ENCODE peak calls at places on chromosomes 13 and 19, in seven cellular contexts. One of them, this sample, is unnamed.

GRCh38 chr19:17510220-17510993 is 1.0 kb upstream of the PGLS start:
- DNase-seq in AG04449: no peak
- DNase-seq in fibroblast of pulmonary artery: no peak
- DNase-seq in K562: no peak
- DNase-seq in vagina: no peak
- DNase-seq in uterus: no peak
- DNase-seq in mesothelial cell of epicardium: no peak
- DNase-seq in this sample: no peak

GRCh38 chr19:513368-514165 is 6.3 kb downstream of the TPGS1 start:
- DNase-seq in AG04449: no peak
- DNase-seq in fibroblast of pulmonary artery: no peak
- DNase-seq in K562: no peak
- DNase-seq in vagina: no peak
- DNase-seq in uterus: no peak
- DNase-seq in mesothelial cell of epicardium: no peak
- DNase-seq in this sample: no peak

GRCh38 chr19:873084-874019 is 13.9 kb downstream of the CFD start:
- DNase-seq in AG04449: no peak
- DNase-seq in fibroblast of pulmonary artery: peak
- DNase-seq in K562: peak
- DNase-seq in vagina: no peak
- DNase-seq in uterus: no peak
- DNase-seq in mesothelial cell of epicardium: no peak
- DNase-seq in this sample: no peak

GRCh38 chr13:49821216-49821820 is 28.8 kb upstream of the KPNA3 start:
- DNase-seq in AG04449: no peak
- DNase-seq in fibroblast of pulmonary artery: peak
- DNase-seq in K562: no peak
- DNase-seq in vagina: no peak
- DNase-seq in uterus: no peak
- DNase-seq in mesothelial cell of epicardium: no peak
- DNase-seq in this sample: no peak

GRCh38 chr19:4523306-4524110 is 5.2 kb upstream of the PLIN4 start:
- DNase-seq in AG04449: no peak
- DNase-seq in fibroblast of pulmonary artery: peak
- DNase-seq in K562: peak
- DNase-seq in vagina: no peak
- DNase-seq in uterus: no peak
- DNase-seq in mesothelial cell of epicardium: no peak
- DNase-seq in this sample: no peak

GRCh38 chr13:104143760-104144406 is 1077.7 kb upstream of the SLC10A2 start:
- DNase-seq in AG04449: no peak
- DNase-seq in fibroblast of pulmonary artery: no peak
- DNase-seq in K562: no peak
- DNase-seq in vagina: no peak
- DNase-seq in uterus: no peak
- DNase-seq in mesothelial cell of epicardium: no peak
- DNase-seq in this sample: no peak

GRCh38 chr19:2462635-2463421 is 6.1 kb upstream of the LMNB2 start:
- DNase-seq in AG04449: peak
- DNase-seq in fibroblast of pulmonary artery: peak
- DNase-seq in K562: no peak
- DNase-seq in vagina: no peak
- DNase-seq in uterus: peak
- DNase-seq in mesothelial cell of epicardium: peak
- DNase-seq in this sample: peak

GRCh38 chr19:44840811-44841210 is 5.3 kb upstream of the NECTIN2 start:
- DNase-seq in AG04449: no peak
- DNase-seq in fibroblast of pulmonary artery: no peak
- DNase-seq in K562: no peak
- DNase-seq in vagina: no peak
- DNase-seq in uterus: no peak
- DNase-seq in mesothelial cell of epicardium: no peak
- DNase-seq in this sample: no peak

GRCh38 chr19:8361921-8362793 is 1.8 kb upstream of the ANGPTL4 start:
- DNase-seq in AG04449: peak
- DNase-seq in fibroblast of pulmonary artery: peak
- DNase-seq in K562: no peak
- DNase-seq in vagina: no peak
- DNase-seq in uterus: peak
- DNase-seq in mesothelial cell of epicardium: peak
- DNase-seq in this sample: peak

GRCh38 chr13:74715718-74716117 is 581.5 kb upstream of the KLF12 start:
- DNase-seq in AG04449: no peak
- DNase-seq in fibroblast of pulmonary artery: no peak
- DNase-seq in K562: no peak
- DNase-seq in vagina: no peak
- DNase-seq in uterus: no peak
- DNase-seq in mesothelial cell of epicardium: no peak
- DNase-seq in this sample: no peak

DNA sequence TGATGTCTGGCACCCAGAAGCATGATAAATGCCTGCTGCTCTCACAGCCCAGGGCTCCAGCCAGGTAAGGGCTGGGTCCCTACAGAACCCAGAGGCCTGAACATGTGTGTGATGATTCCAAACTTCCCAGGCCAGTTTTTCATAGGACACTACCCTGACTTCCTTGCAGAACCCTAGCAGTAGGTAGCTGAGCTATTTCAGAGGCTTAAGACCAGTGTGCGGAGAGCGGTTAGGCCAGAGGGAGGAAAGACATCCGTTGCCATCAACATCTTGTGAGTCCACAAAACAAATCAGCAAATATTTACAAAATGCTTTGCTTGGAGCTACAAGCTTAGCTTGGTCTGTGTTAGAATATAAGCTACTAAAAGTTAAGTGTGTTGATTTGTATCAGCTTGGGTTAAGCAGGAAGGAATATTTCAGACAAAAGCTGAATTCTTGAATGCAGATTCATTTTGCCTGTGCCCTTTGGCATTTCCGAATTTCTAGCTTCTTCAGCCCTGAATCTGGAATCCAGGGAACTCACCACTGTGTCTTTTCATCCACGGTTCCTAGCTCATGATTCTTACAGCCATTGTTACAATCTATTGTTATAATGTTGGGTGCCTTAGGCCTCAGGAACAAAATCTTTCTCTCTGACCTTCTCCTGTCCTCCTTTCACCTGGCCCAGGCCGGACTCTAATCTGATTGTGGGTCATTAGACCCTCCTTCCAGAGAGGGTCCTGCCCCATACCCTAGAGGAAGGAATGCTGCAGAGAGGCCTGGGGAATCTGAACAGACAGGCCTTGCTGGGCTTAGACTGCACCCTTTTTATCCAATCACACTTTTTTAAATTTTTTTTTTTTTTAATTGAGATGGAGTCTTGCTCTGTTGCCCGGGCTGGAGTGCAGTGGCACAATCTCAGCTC is 12.4 kb downstream of the RAB20 start:
- DNase-seq in AG04449: no peak
- DNase-seq in fibroblast of pulmonary artery: no peak
- DNase-seq in K562: no peak
- DNase-seq in vagina: no peak
- DNase-seq in uterus: no peak
- DNase-seq in mesothelial cell of epicardium: no peak
- DNase-seq in this sample: no peak
- TF ChIP-seq CTCF in AG04449: no peak
- TF ChIP-seq CTCF in fibroblast of pulmonary artery: no peak
- TF ChIP-seq CTCF in K562: no peak
- TF ChIP-seq CTCF in vagina: no peak
- TF ChIP-seq CTCF in uterus: no peak
- TF ChIP-seq CTCF in mesothelial cell of epicardium: no peak
- TF ChIP-seq CTCF in this sample: no peak

DNA sequence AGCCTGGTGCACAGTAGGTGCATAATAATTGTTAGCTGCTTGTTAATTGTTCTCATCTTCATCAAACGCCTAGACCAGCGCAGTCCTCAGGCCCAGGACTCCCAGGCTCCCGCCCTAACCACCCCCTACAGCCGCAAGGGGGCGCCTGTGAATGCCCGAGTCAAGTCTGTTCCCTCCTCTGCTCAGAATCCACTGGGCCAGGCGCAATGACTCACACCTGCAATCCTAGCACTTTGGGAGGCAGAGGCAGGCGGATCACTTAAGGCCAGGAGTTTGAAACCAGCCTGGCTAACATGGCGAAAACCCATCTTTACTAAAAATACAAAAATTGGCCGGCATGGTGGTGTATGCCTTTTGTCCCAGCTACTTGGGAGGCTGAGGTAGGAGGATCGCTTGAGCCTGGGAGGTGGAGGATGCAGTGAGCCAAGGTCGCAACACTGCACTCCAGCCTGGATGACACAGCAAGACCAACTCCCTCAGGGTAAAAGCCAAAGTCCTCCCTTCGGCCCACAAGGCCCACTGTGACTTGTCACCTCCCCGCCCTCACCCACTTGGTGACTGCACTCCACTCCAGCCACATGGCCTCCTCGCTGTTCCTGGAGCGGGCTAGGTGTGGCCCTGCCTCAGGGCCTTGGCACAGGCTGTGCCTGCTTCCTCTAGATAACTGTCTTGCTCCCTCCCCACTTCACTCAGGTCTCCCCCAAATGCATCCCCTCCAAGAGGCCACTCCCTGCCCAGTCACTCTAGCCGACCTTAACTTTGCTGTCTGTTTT is 9.1 kb downstream of the ZNF653 start:
- DNase-seq in AG04449: peak
- DNase-seq in fibroblast of pulmonary artery: peak
- DNase-seq in K562: peak
- DNase-seq in vagina: no peak
- DNase-seq in uterus: peak
- DNase-seq in mesothelial cell of epicardium: peak
- DNase-seq in this sample: peak
- TF ChIP-seq CTCF in AG04449: peak
- TF ChIP-seq CTCF in fibroblast of pulmonary artery: peak
- TF ChIP-seq CTCF in K562: peak
- TF ChIP-seq CTCF in vagina: peak
- TF ChIP-seq CTCF in uterus: peak
- TF ChIP-seq CTCF in mesothelial cell of epicardium: peak
- TF ChIP-seq CTCF in this sample: no peak

GRCh38 chr19:35645680-35646511 is 2.2 kb upstream of the COX6B1 start:
- DNase-seq in AG04449: no peak
- DNase-seq in fibroblast of pulmonary artery: no peak
- DNase-seq in K562: no peak
- DNase-seq in vagina: no peak
- DNase-seq in uterus: no peak
- DNase-seq in mesothelial cell of epicardium: no peak
- DNase-seq in this sample: no peak
- TF ChIP-seq CTCF in AG04449: no peak
- TF ChIP-seq CTCF in fibroblast of pulmonary artery: no peak
- TF ChIP-seq CTCF in K562: no peak
- TF ChIP-seq CTCF in vagina: no peak
- TF ChIP-seq CTCF in uterus: no peak
- TF ChIP-seq CTCF in mesothelial cell of epicardium: no peak
- TF ChIP-seq CTCF in this sample: no peak

GRCh38 chr13:45121421-45121820 is 1.1 kb downstream of the GTF2F2 start:
- DNase-seq in AG04449: no peak
- DNase-seq in fibroblast of pulmonary artery: peak
- DNase-seq in K562: no peak
- DNase-seq in vagina: no peak
- DNase-seq in uterus: no peak
- DNase-seq in mesothelial cell of epicardium: no peak
- DNase-seq in this sample: no peak
- TF ChIP-seq CTCF in AG04449: peak
- TF ChIP-seq CTCF in fibroblast of pulmonary artery: peak
- TF ChIP-seq CTCF in K562: peak
- TF ChIP-seq CTCF in vagina: no peak
- TF ChIP-seq CTCF in uterus: no peak
- TF ChIP-seq CTCF in mesothelial cell of epicardium: no peak
- TF ChIP-seq CTCF in this sample: no peak

GRCh38 chr19:21484631-21485030 is 20.8 kb upstream of the ZNF429 start:
- DNase-seq in AG04449: no peak
- DNase-seq in fibroblast of pulmonary artery: no peak
- DNase-seq in K562: no peak
- DNase-seq in vagina: no peak
- DNase-seq in uterus: no peak
- DNase-seq in mesothelial cell of epicardium: no peak
- DNase-seq in this sample: no peak

GRCh38 chr19:21482863-21483276 is 22.5 kb upstream of the ZNF429 start:
- DNase-seq in AG04449: no peak
- DNase-seq in fibroblast of pulmonary artery: peak
- DNase-seq in K562: peak
- DNase-seq in vagina: no peak
- DNase-seq in uterus: peak
- DNase-seq in mesothelial cell of epicardium: no peak
- DNase-seq in this sample: no peak

GRCh38 chr19:21487969-21488368 is 17.4 kb upstream of the ZNF429 start:
- DNase-seq in AG04449: no peak
- DNase-seq in fibroblast of pulmonary artery: no peak
- DNase-seq in K562: no peak
- DNase-seq in vagina: no peak
- DNase-seq in uterus: no peak
- DNase-seq in mesothelial cell of epicardium: no peak
- DNase-seq in this sample: no peak

GRCh38 chr19:21483589-21484170 is 21.7 kb upstream of the ZNF429 start:
- DNase-seq in AG04449: no peak
- DNase-seq in fibroblast of pulmonary artery: peak
- DNase-seq in K562: peak
- DNase-seq in vagina: no peak
- DNase-seq in uterus: peak
- DNase-seq in mesothelial cell of epicardium: no peak
- DNase-seq in this sample: peak
- TF ChIP-seq CTCF in AG04449: peak
- TF ChIP-seq CTCF in fibroblast of pulmonary artery: peak
- TF ChIP-seq CTCF in K562: no peak
- TF ChIP-seq CTCF in vagina: no peak
- TF ChIP-seq CTCF in uterus: peak
- TF ChIP-seq CTCF in mesothelial cell of epicardium: no peak
- TF ChIP-seq CTCF in this sample: no peak

DNA sequence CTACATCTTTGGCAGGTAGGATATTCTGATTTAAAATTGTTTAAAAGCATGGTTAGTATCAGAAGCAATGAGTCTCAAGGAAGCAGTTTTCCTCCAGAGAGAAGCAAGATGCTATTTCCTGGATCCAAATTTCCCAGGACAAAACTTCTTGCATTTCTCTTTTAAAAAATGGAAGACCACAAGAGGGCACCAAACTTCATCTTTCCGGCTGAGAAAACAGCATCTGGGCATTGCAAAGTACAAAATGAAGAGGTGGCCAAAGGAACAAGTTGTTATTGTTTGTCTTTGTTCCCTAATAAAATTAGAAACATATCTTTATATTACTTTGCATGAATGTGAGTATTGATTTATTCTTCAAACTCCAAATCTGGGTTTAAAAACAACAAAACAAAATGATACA is 60.0 kb upstream of the LRCH1 start:
- DNase-seq in AG04449: no peak
- DNase-seq in fibroblast of pulmonary artery: peak
- DNase-seq in K562: peak
- DNase-seq in vagina: no peak
- DNase-seq in uterus: no peak
- DNase-seq in mesothelial cell of epicardium: no peak
- DNase-seq in this sample: no peak
- TF ChIP-seq CTCF in AG04449: peak
- TF ChIP-seq CTCF in fibroblast of pulmonary artery: peak
- TF ChIP-seq CTCF in K562: peak
- TF ChIP-seq CTCF in vagina: peak
- TF ChIP-seq CTCF in uterus: peak
- TF ChIP-seq CTCF in mesothelial cell of epicardium: peak
- TF ChIP-seq CTCF in this sample: no peak

This sample was measured in omental fat pad.